ENCODE peak calls at places on chromosomes 11 and 22, in ten cellular contexts. J, R, W, Y, A, I, M, P, C and G are unnamed samples.

GRCh38 chr11:131922220-131922619 is 551.8 kb downstream of the NTM start:
- DNase-seq in P (no peak), J (no peak), R (no peak), Y (no peak), C (no peak), I (no peak), A (no peak), W (no peak), M (no peak), G (no peak)

GRCh38 chr11:63623513-63624140 is 9.4 kb upstream of the PLAAT3 start:
- DNase-seq in I (no peak), P (no peak), C (no peak), A (no peak), W (no peak), Y (no peak), R (no peak), M (no peak), J (no peak), G (no peak)

GRCh38 chr11:105609341-105609781 is 512 bp upstream of the GRIA4 start:
- DNase-seq in P (peak; percentile 48), C (peak; percentile 60), A (no peak), R (no peak), J (no peak), W (no peak), M (no peak), I (no peak), Y (no peak), G (peak; percentile 35)

GRCh38 chr11:1573077-1573846 is 1.2 kb upstream of the DUSP8 start:
- DNase-seq in P (no peak), I (no peak), R (peak; percentile 17), A (no peak), J (peak; percentile 46), M (no peak), C (no peak), W (no peak), Y (no peak), G (peak; percentile 59)

GRCh38 chr22:44351685-44352377 is 39.1 kb upstream of the SHISAL1 start:
- DNase-seq in C (peak; percentile 87), W (no peak), R (no peak), P (no peak), I (peak; percentile 80), J (no peak), Y (peak; percentile 26), M (no peak), A (no peak), G (no peak)

GRCh38 chr11:46826310-46827044 is 19.6 kb downstream of the CKAP5 start:
- DNase-seq in M (peak; percentile 75), R (peak; percentile 65), P (peak; percentile 91), C (peak; percentile 78), Y (no peak), J (peak; percentile 51), I (no peak), W (peak; percentile 45), A (peak; percentile 62), G (peak; percentile 82)

GRCh38 chr11:3106736-3107524 is 49.7 kb upstream of the CARS1 start:
- DNase-seq in J (no peak), R (no peak), A (no peak), P (peak; percentile 26), C (no peak), Y (no peak), M (no peak), I (no peak), W (no peak), G (no peak)

GRCh38 chr22:28017558-28017820 is 98.4 kb upstream of the PITPNB start:
- DNase-seq in I (no peak), A (no peak), P (no peak), C (no peak), Y (no peak), R (no peak), W (no peak), J (no peak), M (no peak), G (no peak)

GRCh38 chr11:93133710-93134109 is 64.1 kb downstream of the SLC36A4 start:
- DNase-seq in C (peak; percentile 88), P (no peak), A (no peak), Y (no peak), R (no peak), I (peak; percentile 8), J (no peak), W (no peak), M (no peak), G (no peak)

GRCh38 chr11:64875369-64876225 is 2.8 kb downstream of the EHD1 start:
- DNase-seq in A (no peak), R (no peak), Y (no peak), P (no peak), M (no peak), J (no peak), I (no peak), C (no peak), W (no peak), G (no peak)

GRCh38 chr22:37115032-37115431 is 5.5 kb upstream of the TMPRSS6 start:
- DNase-seq in C (no peak), Y (no peak), J (no peak), R (no peak), I (no peak), P (no peak), A (no peak), W (no peak), M (no peak), G (no peak)

GRCh38 chr22:22934543-22935055 is 47.0 kb downstream of the IGLL5 start:
- DNase-seq in A (no peak), M (no peak), J (no peak), C (no peak), I (no peak), W (no peak), P (no peak), Y (no peak), R (no peak), G (no peak)

GRCh38 chr22:41989246-41989645 is 9.3 kb upstream of the WBP2NL start:
- DNase-seq in W (no peak), J (no peak), I (no peak), P (no peak), A (no peak), Y (no peak), M (no peak), R (no peak), C (no peak), G (no peak)

GRCh38 chr22:26835929-26836528 is 178.6 kb downstream of the MIAT start:
- DNase-seq in I (no peak), Y (no peak), M (no peak), C (peak; percentile 47), A (peak; percentile 27), P (no peak), W (peak; percentile 8), R (peak; percentile 37), J (peak; percentile 6), G (peak; percentile 51)

GRCh38 chr11:105056446-105056845 is 11.3 kb upstream of the CARD16 start:
- DNase-seq in I (no peak), W (no peak), M (no peak), P (no peak), Y (no peak), J (no peak), C (no peak), A (no peak), R (no peak), G (no peak)

GRCh38 chr11:46247090-46247489 is 30.4 kb upstream of the CREB3L1 start:
- DNase-seq in R (no peak), I (no peak), W (no peak), P (peak; percentile 26), C (peak; percentile 31), J (no peak), Y (no peak), A (no peak), M (no peak), G (no peak)

GRCh38 chr11:69102732-69103615 is 52.8 kb upstream of the SMIM38 start:
- DNase-seq in Y (no peak), J (no peak), W (no peak), A (no peak), I (no peak), R (no peak), P (no peak), C (no peak), M (no peak), G (no peak)

GRCh38 chr11:117443269-117444186 is 115.9 kb downstream of the CEP164 start:
- DNase-seq in W (no peak), I (no peak), C (peak; percentile 45), J (peak; percentile 45), R (no peak), A (no peak), Y (no peak), P (peak; percentile 81), M (peak; percentile 48), G (peak; percentile 43)

GRCh38 chr22:42173183-42173926 is 42.7 kb upstream of the CYP2D6 start:
- DNase-seq in I (no peak), W (no peak), Y (no peak), A (no peak), R (no peak), P (no peak), J (no peak), C (no peak), M (no peak), G (no peak)